ENCODE peak calls at places on chromosome 19, in seven cellular contexts. E is neural progenitor cell, C is AG04450, B is Panc1, D is dorsolateral prefrontal cortex, Q is tibial nerve, F is H9. T is an unnamed sample.

GRCh38 chr19:52270266-52270885 is 989 bp downstream of the ZNF766 start:
- DNase-seq in E (peak), C (no peak), B (no peak), D (no peak), Q (no peak), F (no peak), T (no peak)

GRCh38 chr19:41156207-41156606 is 36.8 kb upstream of the CYP2S1 start:
- DNase-seq in E (no peak), C (no peak), B (no peak), D (no peak), Q (no peak), F (no peak), T (no peak)

GRCh38 chr19:7468840-7469239 is 20.0 kb downstream of the PEX11G start:
- DNase-seq in E (no peak), C (no peak), B (no peak), D (no peak), Q (no peak), F (no peak), T (no peak)

GRCh38 chr19:47005164-47005641 is 14.4 kb upstream of the NPAS1 start:
- DNase-seq in E (no peak), C (no peak), B (no peak), D (no peak), Q (no peak), F (peak), T (no peak)

GRCh38 chr19:2540646-2541454 is 64.9 kb downstream of the GADD45B start:
- DNase-seq in E (peak), C (peak), B (no peak), D (no peak), Q (peak), F (peak), T (no peak)

GRCh38 chr19:38638461-38638860 is 9.0 kb upstream of the ACTN4 start:
- DNase-seq in E (no peak), C (no peak), B (no peak), D (no peak), Q (no peak), F (no peak), T (no peak)

GRCh38 chr19:33302974-33303790 is 848 bp upstream of the CEBPA start:
- DNase-seq in E (peak), C (no peak), B (no peak), D (peak), Q (no peak), F (peak), T (no peak)

GRCh38 chr19:14183741-14184395 is 22.1 kb downstream of the ADGRL1 start:
- DNase-seq in E (no peak), C (no peak), B (no peak), D (no peak), Q (no peak), F (no peak), T (no peak)

GRCh38 chr19:58519087-58519354 is 589 bp downstream of the ZBTB45 start:
- DNase-seq in E (peak), C (no peak), B (no peak), D (peak), Q (peak), F (peak), T (peak)

GRCh38 chr19:6058411-6059201 is 51.7 kb downstream of the RFX2 start:
- DNase-seq in E (no peak), C (no peak), B (no peak), D (no peak), Q (no peak), F (no peak), T (no peak)

GRCh38 chr19:6059996-6060599 is 50.2 kb downstream of the RFX2 start:
- DNase-seq in E (no peak), C (no peak), B (no peak), D (no peak), Q (no peak), F (no peak), T (no peak)

GRCh38 chr19:6060600-6061391 is 49.5 kb downstream of the RFX2 start:
- DNase-seq in E (peak), C (no peak), B (no peak), D (no peak), Q (no peak), F (peak), T (peak)

GRCh38 chr19:6057651-6058365 is 52.5 kb downstream of the RFX2 start:
- DNase-seq in E (no peak), C (no peak), B (no peak), D (no peak), Q (no peak), F (no peak), T (no peak)

GRCh38 chr19:6059396-6059947 is 50.8 kb downstream of the RFX2 start:
- DNase-seq in E (no peak), C (no peak), B (no peak), D (no peak), Q (no peak), F (no peak), T (no peak)
- H3K27ac ChIP-seq in E (no peak), C (no peak), B (no peak), D (no peak), Q (no peak), F (no peak), T (no peak)

DNA sequence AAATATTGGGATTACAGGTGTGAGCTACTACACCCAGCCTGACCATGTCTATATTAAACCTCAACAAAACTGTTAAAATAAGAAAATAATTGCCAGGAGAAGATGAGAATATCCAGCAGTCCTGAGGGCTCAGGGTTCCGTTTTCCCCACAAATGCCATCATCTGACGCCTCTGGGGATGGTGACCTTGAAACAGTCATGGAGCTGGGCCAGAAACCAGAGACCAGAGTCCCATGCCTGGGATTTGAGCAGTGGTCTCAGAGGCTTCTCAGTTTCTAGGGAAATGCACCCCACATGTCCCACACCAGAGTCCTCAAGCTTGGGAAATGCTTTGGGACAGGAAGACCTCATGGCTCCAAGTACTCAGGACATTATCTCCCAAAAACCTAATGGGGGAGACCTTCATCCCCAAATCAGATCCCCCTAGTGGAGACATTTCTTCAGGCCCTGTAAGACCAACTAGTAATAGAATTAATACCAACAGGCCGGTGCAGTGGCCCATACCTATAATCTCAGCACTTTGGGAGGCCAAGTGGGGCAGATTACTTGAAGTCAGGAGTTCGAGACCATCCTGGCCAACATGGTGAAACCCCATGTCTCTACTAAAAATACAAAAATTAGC is 2.9 kb upstream of the MAP1S start:
- DNase-seq in E (no peak), C (no peak), B (no peak), D (no peak), Q (no peak), F (no peak), T (no peak)
- TF ChIP-seq CTCF in E (peak), C (peak), B (no peak), D (no peak), Q (no peak), F (peak), T (no peak)

DNA sequence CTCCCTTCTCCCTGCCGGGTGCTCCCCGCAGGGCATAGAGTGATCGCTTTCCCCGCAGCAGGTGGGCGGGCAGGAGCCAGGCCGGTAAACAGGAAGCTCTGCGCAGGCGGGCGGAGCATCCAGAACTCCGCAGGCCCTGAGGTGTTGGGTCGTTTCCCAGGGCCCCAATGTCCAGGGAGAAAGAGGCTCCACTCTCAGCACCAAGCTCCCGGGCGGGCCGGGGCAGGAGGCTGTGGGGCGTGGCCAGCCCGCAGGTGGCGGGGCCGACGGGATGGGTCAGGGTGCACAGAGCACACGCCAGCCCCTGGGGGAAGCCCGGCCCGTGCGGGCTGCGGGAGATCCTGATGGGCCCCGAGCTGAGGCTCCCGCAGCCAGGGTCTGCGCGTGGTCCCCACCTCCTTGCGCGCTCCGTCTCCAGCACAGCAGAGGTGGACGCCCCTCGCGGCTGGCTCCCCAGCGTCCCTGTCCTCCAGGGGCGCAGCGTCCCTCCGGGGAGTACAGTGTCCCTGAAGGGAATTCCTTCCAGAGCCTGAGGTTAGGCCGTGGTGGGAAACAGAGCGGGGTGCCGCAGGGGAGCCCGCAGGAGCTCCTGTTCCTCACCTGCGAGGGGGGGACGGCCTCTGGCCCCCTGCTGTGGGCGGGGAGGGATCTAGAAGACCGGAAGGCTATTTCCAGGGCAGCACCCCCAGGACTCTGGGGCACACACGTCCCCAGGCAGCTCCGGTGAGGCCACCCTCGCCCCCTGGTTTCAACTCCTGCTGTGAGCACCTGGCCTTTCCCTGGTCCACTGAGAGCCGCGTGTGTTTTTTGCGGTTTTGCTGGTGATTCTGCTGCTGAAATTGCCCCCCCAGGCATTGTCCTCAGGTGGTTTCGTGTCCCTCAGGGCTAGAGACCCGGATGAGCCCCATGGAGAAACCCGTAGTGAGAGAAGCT is 12.2 kb downstream of the PIP5K1C start:
- DNase-seq in E (peak), C (no peak), B (no peak), D (peak), Q (no peak), F (peak), T (peak)
- H3K27ac ChIP-seq in E (no peak), C (no peak), B (no peak), D (peak), Q (no peak), F (no peak), T (peak)

GRCh38 chr19:45346449-45346848 is 5.9 kb downstream of the KLC3 start:
- DNase-seq in E (peak), C (no peak), B (no peak), D (no peak), Q (no peak), F (peak), T (no peak)
- TF ChIP-seq CTCF in E (no peak), C (no peak), B (no peak), D (no peak), Q (no peak), F (peak), T (no peak)

DNA sequence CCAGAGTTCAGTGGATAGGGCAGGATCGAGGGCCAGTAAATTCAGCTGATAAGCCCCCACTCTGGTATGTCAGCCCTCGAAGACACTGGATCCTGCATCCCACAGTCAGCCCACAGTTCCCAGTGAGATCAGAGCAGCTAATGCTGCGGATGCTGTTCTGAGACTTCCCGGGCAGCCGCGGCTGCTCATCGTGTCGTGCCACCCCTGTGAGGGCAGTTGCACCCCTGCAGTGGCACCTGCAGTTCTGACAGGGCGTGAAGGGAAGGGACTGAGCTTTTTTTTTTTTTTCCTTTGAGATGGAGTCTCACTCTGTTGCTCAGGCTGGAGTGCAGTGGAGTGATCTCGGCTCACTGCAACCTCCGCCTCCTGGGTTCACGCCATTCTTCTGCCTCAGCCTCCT is 7.5 kb upstream of the EPN1 start:
- DNase-seq in E (no peak), C (no peak), B (no peak), D (no peak), Q (no peak), F (no peak), T (no peak)
- H3K27ac ChIP-seq in E (no peak), C (no peak), B (peak), D (no peak), Q (no peak), F (no peak), T (no peak)